ENCODE peak calls at places on chromosomes 1 and 21, in seven cellular contexts. V, U, A, N, L, E and Q are unnamed samples.

GRCh38 chr1:208437416-208437815 is 193.2 kb upstream of the PLXNA2 start:
- DNase-seq in L (no peak), N (peak; percentile 62), E (no peak), A (no peak), V (no peak), U (no peak), Q (peak; percentile 34)

GRCh38 chr1:90339822-90340221 is 344.9 kb downstream of the ZNF326 start:
- DNase-seq in E (no peak), A (no peak), U (no peak), N (no peak), L (no peak), V (no peak), Q (no peak)

GRCh38 chr1:14970115-14970798 is 183.3 kb upstream of the TMEM51 start:
- DNase-seq in V (peak; percentile 29), A (peak; percentile 56), N (peak; percentile 87), L (no peak), E (peak; percentile 42), U (no peak), Q (peak; percentile 79)

GRCh38 chr1:211843018-211843417 is 12.5 kb upstream of the LPGAT1 start:
- DNase-seq in N (peak; percentile 14), A (no peak), E (no peak), L (no peak), U (no peak), V (no peak), Q (no peak)

GRCh38 chr1:107535091-107535490 is 394.3 kb downstream of the NTNG1 start:
- DNase-seq in E (no peak), U (no peak), N (no peak), V (no peak), A (no peak), L (no peak), Q (no peak)

GRCh38 chr1:15452216-15452615 is 4.3 kb upstream of the CELA2A start:
- DNase-seq in A (no peak), E (no peak), V (no peak), L (no peak), U (no peak), N (no peak), Q (no peak)

GRCh38 chr1:210003501-210003900 is 65.5 kb downstream of the SYT14 start:
- DNase-seq in L (no peak), U (no peak), N (no peak), A (no peak), E (no peak), V (no peak), Q (no peak)

GRCh38 chr21:26501622-26502021 is 71.5 kb downstream of the CYYR1 start:
- DNase-seq in A (no peak), V (no peak), U (no peak), L (no peak), E (no peak), N (no peak), Q (no peak)

GRCh38 chr1:36384542-36385409 is 948 bp downstream of the STK40 start:
- DNase-seq in L (peak; percentile 17), A (peak; percentile 95), U (peak; percentile 49), V (peak; percentile 58), E (peak; percentile 53), N (peak; percentile 72), Q (peak; percentile 6)

GRCh38 chr1:192350351-192350750 is 33.6 kb downstream of the RGS21 start:
- DNase-seq in U (no peak), L (no peak), E (no peak), N (no peak), A (no peak), V (no peak), Q (no peak)

GRCh38 chr1:222416001-222416791 is 131.7 kb downstream of the HHIPL2 start:
- DNase-seq in V (no peak), E (no peak), A (no peak), L (no peak), U (no peak), N (peak; percentile 3), Q (no peak)

GRCh38 chr1:61486783-61487505 is 238.0 kb downstream of the TM2D1 start:
- DNase-seq in V (no peak), E (no peak), L (no peak), A (no peak), N (no peak), U (no peak), Q (no peak)

GRCh38 chr1:3795453-3796214 is 664 bp downstream of the LRRC47 start:
- DNase-seq in E (no peak), L (no peak), N (peak; percentile 18), A (no peak), V (no peak), U (no peak), Q (no peak)

GRCh38 chr1:230370109-230370508 is 56.0 kb downstream of the PGBD5 start:
- DNase-seq in E (no peak), V (no peak), L (no peak), U (no peak), A (no peak), N (no peak), Q (no peak)

GRCh38 chr1:59541161-59541560 is 244.3 kb downstream of the FGGY start:
- DNase-seq in U (no peak), V (no peak), E (no peak), A (no peak), N (no peak), L (no peak), Q (no peak)

GRCh38 chr1:108079550-108079949 is 114.6 kb upstream of the VAV3 start:
- DNase-seq in E (no peak), U (peak; percentile 26), A (no peak), V (no peak), L (peak; percentile 29), N (no peak), Q (no peak)

GRCh38 chr1:222643603-222643936 is 25.7 kb downstream of the MIA3 start:
- DNase-seq in N (no peak), U (no peak), E (no peak), L (no peak), V (no peak), A (no peak), Q (no peak)

GRCh38 chr21:31500071-31500470 is 156.0 kb upstream of the TIAM1 start:
- DNase-seq in N (no peak), E (peak; percentile 26), A (no peak), V (peak; percentile 20), U (no peak), L (no peak), Q (no peak)

GRCh38 chr1:31570228-31570627 is 6.1 kb upstream of the TINAGL1 start:
- DNase-seq in U (no peak), A (no peak), E (no peak), V (no peak), L (no peak), N (no peak), Q (no peak)

GRCh38 chr1:115099693-115100050 is 10.4 kb upstream of the TSPAN2 start:
- DNase-seq in L (no peak), V (no peak), U (no peak), E (no peak), N (no peak), A (no peak), Q (no peak)
- H3K27ac ChIP-seq in L (peak overlapping the region; percentile 95), V (peak overlapping the region; percentile 92), U (peak overlapping the region; percentile 89), E (peak overlapping the region; percentile 33), N (no peak overlapping the region), A (no peak overlapping the region), Q (peak overlapping the region; percentile 28)

DNA sequence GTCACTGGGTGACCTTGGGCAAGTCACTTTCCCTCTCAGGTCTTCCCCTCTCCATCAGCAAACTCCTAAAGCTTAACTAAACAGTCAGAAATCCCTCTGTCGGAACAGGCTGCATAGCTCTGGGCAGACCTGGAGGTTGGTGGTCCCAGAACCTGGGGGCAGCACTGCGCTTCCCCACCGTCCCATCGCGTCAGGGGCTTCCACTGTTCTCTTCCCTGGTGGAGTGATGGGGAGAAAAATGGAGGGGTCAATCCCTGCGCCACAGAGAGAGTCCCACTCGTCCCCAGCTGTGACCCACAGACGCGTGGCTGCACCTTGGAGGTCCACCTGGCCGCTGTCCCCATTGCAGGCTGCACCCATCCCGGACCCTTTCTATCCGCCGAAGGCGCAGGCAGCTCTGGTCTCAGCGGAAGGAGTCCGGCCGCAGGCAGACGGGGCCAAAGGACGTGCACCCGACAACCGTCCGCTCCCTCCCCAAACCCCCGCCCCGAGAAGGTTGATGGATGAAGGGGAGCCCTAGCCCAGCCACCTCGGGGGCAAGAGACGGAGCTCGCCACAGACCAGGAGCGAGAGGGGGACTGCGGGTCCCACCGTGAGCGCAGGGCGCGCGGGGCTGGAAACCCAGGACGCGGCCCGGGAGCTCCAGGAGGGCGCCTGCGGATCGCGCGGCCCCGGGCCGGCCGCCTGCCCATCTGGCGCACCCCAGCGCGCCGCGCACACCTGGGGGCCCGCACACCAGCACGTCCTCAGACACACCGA is 585 bp upstream of the WNT3A start:
- DNase-seq in E (no peak), V (peak; percentile 5), A (no peak), N (no peak), L (no peak), U (no peak), Q (no peak)
- H3K36me3 ChIP-seq in E (no peaks in the 10 kb centered on the region), V (no peaks in the 10 kb centered on the region), A (no peaks in the 10 kb centered on the region), N (no peaks in the 10 kb centered on the region), L (no peaks in the 10 kb centered on the region), U (no peaks in the 10 kb centered on the region), Q (no peaks in the 10 kb centered on the region)

DNA sequence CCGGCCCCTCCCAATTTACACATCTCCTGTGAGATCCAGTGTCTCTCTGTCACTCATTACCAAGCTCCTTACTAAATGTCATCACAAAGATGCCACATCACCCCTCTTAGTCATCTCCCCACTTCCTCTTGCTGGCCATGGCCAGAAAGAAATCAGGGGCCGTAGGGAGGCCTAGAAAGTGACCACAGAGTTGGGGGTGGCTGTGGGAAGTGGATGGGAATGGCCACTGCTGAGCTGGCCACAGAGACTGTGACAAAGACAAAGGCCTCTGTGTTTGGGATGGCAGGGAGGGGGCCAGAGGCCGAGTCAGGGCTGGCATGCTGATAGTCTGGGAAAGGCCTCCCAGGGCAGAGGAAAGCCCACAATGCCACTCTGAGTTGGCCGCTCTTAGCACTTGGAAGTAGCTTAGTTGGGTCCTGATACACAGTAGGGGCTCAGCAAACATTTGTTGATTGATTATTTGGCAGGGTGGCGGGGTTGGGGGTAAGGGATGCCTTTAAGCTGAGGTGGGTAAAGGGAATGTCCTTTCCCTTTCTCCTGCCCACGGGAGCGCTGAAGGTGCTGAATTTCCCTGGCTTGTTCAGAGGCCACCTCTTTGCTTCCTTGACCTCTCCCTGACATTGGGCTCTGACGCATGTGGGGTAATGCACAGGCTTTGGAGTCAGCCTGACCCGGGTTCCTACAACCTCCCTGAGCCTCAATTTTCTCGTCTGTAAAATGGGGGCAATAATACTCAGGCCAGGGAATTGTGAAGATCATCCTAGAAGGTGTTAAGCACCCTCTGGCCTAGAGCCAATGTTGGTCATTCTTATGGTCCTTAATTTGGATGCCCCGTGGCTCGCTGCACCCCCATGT is 13.2 kb downstream of the NAV1 start:
- DNase-seq in U (no peak), N (peak; percentile 93), E (no peak), V (no peak), L (no peak), A (no peak), Q (peak; percentile 92)
- H3K27ac ChIP-seq in U (no peak overlapping the region), N (peak overlapping the region; percentile 92), E (peak overlapping the region; percentile 81), V (no peak overlapping the region), L (no peak overlapping the region), A (peak overlapping the region; percentile 17), Q (peak overlapping the region; percentile 60)

GRCh38 chr21:45280178-45280821 is 7.4 kb downstream of the POFUT2 start:
- DNase-seq in L (no peak), A (no peak), N (no peak), V (no peak), E (no peak), U (no peak), Q (no peak)

GRCh38 chr21:45276620-45277019 is 11.1 kb downstream of the POFUT2 start:
- DNase-seq in N (no peak), A (no peak), U (no peak), V (peak; percentile 9), L (no peak), E (no peak), Q (no peak)

GRCh38 chr21:45279446-45280177 is 8.1 kb downstream of the POFUT2 start:
- DNase-seq in V (peak; percentile 12), A (no peak), N (no peak), E (no peak), L (no peak), U (no peak), Q (no peak)

GRCh38 chr21:45278156-45278911 is 9.4 kb downstream of the POFUT2 start:
- DNase-seq in E (no peak), N (no peak), U (no peak), V (no peak), L (no peak), A (no peak), Q (no peak)

GRCh38 chr21:45277101-45278045 is 10.3 kb downstream of the POFUT2 start:
- DNase-seq in U (no peak), V (no peak), N (no peak), E (no peak), L (no peak), A (no peak), Q (no peak)
- H3K36me3 ChIP-seq in U (peaks cover 36% of the 10 kb centered on the region), V (no peaks in the 10 kb centered on the region), N (peaks cover 63% of the 10 kb centered on the region), E (peaks cover 97% of the 10 kb centered on the region), L (peaks cover 30% of the 10 kb centered on the region), A (peaks cover 25% of the 10 kb centered on the region), Q (peaks cover 37% of the 10 kb centered on the region)